ENCODE peak calls at places on chromosomes 5 and 9, in four cellular contexts. One of them, this sample, is unnamed.

GRCh38 chr5:128749584-128749983 is 211.5 kb upstream of the FBN2 start:
- DNase-seq in kidney glomerular epithelial cell: no peak
- DNase-seq in AG08396: no peak
- DNase-seq in NAMALWA: no peak
- DNase-seq in this sample: no peak

GRCh38 chr9:86795861-86796497 is 151.3 kb downstream of the GAS1 start:
- DNase-seq in AG08396: peak
- DNase-seq in kidney glomerular epithelial cell: no peak
- DNase-seq in NAMALWA: no peak
- DNase-seq in this sample: no peak

GRCh38 chr9:68932458-68932857 is 81.5 kb downstream of the PRKACG start:
- DNase-seq in NAMALWA: no peak
- DNase-seq in kidney glomerular epithelial cell: no peak
- DNase-seq in AG08396: no peak
- DNase-seq in this sample: no peak

GRCh38 chr5:98770911-98771322 is 2.5 kb upstream of the RGMB start:
- DNase-seq in NAMALWA: no peak
- DNase-seq in AG08396: no peak
- DNase-seq in kidney glomerular epithelial cell: peak
- DNase-seq in this sample: peak

GRCh38 chr9:70403618-70404025 is 10.8 kb downstream of the KLF9 start:
- DNase-seq in NAMALWA: no peak
- DNase-seq in kidney glomerular epithelial cell: no peak
- DNase-seq in AG08396: no peak
- DNase-seq in this sample: no peak

GRCh38 chr5:172718527-172719114 is 52.4 kb downstream of the DUSP1 start:
- DNase-seq in NAMALWA: no peak
- DNase-seq in kidney glomerular epithelial cell: no peak
- DNase-seq in AG08396: no peak
- DNase-seq in this sample: no peak

GRCh38 chr5:79081779-79082178 is 12.2 kb downstream of the BHMT2 start:
- DNase-seq in NAMALWA: no peak
- DNase-seq in AG08396: no peak
- DNase-seq in kidney glomerular epithelial cell: no peak
- DNase-seq in this sample: no peak

GRCh38 chr9:89461302-89461701 is 36.6 kb downstream of the SEMA4D start:
- DNase-seq in NAMALWA: no peak
- DNase-seq in AG08396: peak
- DNase-seq in kidney glomerular epithelial cell: peak
- DNase-seq in this sample: peak

GRCh38 chr9:121568101-121568460 is 68.4 kb upstream of the GGTA1 start:
- DNase-seq in NAMALWA: no peak
- DNase-seq in kidney glomerular epithelial cell: no peak
- DNase-seq in AG08396: no peak
- DNase-seq in this sample: no peak

GRCh38 chr5:170219615-170220014 is 13.2 kb upstream of the C5orf58 start:
- DNase-seq in NAMALWA: no peak
- DNase-seq in AG08396: no peak
- DNase-seq in kidney glomerular epithelial cell: peak
- DNase-seq in this sample: peak

GRCh38 chr9:126862461-126862830 is 2.0 kb downstream of the ZBTB34 start:
- DNase-seq in NAMALWA: peak
- DNase-seq in AG08396: no peak
- DNase-seq in kidney glomerular epithelial cell: no peak
- DNase-seq in this sample: no peak

GRCh38 chr5:62082370-62082778 is 223.6 kb upstream of the KIF2A start:
- DNase-seq in kidney glomerular epithelial cell: peak
- DNase-seq in AG08396: peak
- DNase-seq in NAMALWA: no peak
- DNase-seq in this sample: peak

GRCh38 chr5:171954721-171955120 is 51.7 kb downstream of the FBXW11 start:
- DNase-seq in NAMALWA: no peak
- DNase-seq in kidney glomerular epithelial cell: no peak
- DNase-seq in AG08396: peak
- DNase-seq in this sample: peak

GRCh38 chr9:29830815-29831214 is 2257.5 kb upstream of the C9orf72 start:
- DNase-seq in kidney glomerular epithelial cell: peak
- DNase-seq in NAMALWA: peak
- DNase-seq in AG08396: no peak
- DNase-seq in this sample: peak

GRCh38 chr9:227882-228281 is 13.2 kb downstream of the DOCK8 start:
- DNase-seq in AG08396: no peak
- DNase-seq in NAMALWA: no peak
- DNase-seq in kidney glomerular epithelial cell: no peak
- DNase-seq in this sample: no peak

GRCh38 chr5:87231037-87231808 is 36.5 kb upstream of the RASA1 start:
- DNase-seq in NAMALWA: no peak
- DNase-seq in kidney glomerular epithelial cell: no peak
- DNase-seq in AG08396: no peak
- DNase-seq in this sample: no peak

GRCh38 chr5:172488221-172488620 is 33.9 kb upstream of the SH3PXD2B start:
- DNase-seq in AG08396: no peak
- DNase-seq in NAMALWA: no peak
- DNase-seq in kidney glomerular epithelial cell: no peak
- DNase-seq in this sample: no peak

This sample was measured in ACHN.